ENCODE peak calls at places on chromosomes 12 and 14, in nine cellular contexts. One of them, this sample, is unnamed.

GRCh38 chr12:14185441-14186192 is 179.9 kb upstream of the ATF7IP start:
- DNase-seq in tibial artery: no peak
- DNase-seq in smooth muscle cell of the brain vasculature: peak; percentile 10
- DNase-seq in T-cell: no peak
- DNase-seq in RWPE2: no peak
- DNase-seq in RKO: peak; percentile 32
- DNase-seq in left cardiac atrium: no peak
- DNase-seq in stimulated activated CD8-positive, alpha-beta memory T cell treated with anti-CD3 and anti-CD28 coated beads, Interleukin-2, amount 100 ng/mL, for 1 hour: no peak
- DNase-seq in EH: peak; percentile 41
- DNase-seq in this sample: peak; percentile 39

GRCh38 chr14:62308927-62309326 is 546.7 kb downstream of the SNAPC1 start:
- DNase-seq in tibial artery: no peak
- DNase-seq in smooth muscle cell of the brain vasculature: no peak
- DNase-seq in T-cell: no peak
- DNase-seq in RWPE2: no peak
- DNase-seq in RKO: no peak
- DNase-seq in left cardiac atrium: no peak
- DNase-seq in stimulated activated CD8-positive, alpha-beta memory T cell treated with anti-CD3 and anti-CD28 coated beads, Interleukin-2, amount 100 ng/mL, for 1 hour: no peak
- DNase-seq in EH: no peak
- DNase-seq in this sample: no peak

GRCh38 chr12:54052745-54053624 is 650 bp upstream of the HOXC4 start:
- DNase-seq in tibial artery: no peak
- DNase-seq in smooth muscle cell of the brain vasculature: no peak
- DNase-seq in T-cell: no peak
- DNase-seq in RWPE2: no peak
- DNase-seq in RKO: no peak
- DNase-seq in left cardiac atrium: no peak
- DNase-seq in stimulated activated CD8-positive, alpha-beta memory T cell treated with anti-CD3 and anti-CD28 coated beads, Interleukin-2, amount 100 ng/mL, for 1 hour: no peak
- DNase-seq in EH: no peak
- DNase-seq in this sample: no peak

GRCh38 chr12:27861428-27862167 is 81.6 kb upstream of the MANSC4 start:
- DNase-seq in tibial artery: no peak
- DNase-seq in smooth muscle cell of the brain vasculature: no peak
- DNase-seq in T-cell: no peak
- DNase-seq in RWPE2: no peak
- DNase-seq in RKO: no peak
- DNase-seq in left cardiac atrium: peak; percentile 58
- DNase-seq in stimulated activated CD8-positive, alpha-beta memory T cell treated with anti-CD3 and anti-CD28 coated beads, Interleukin-2, amount 100 ng/mL, for 1 hour: no peak
- DNase-seq in EH: no peak
- DNase-seq in this sample: no peak

GRCh38 chr12:93789767-93790166 is 112.6 kb downstream of the CRADD start:
- DNase-seq in tibial artery: no peak
- DNase-seq in smooth muscle cell of the brain vasculature: no peak
- DNase-seq in T-cell: no peak
- DNase-seq in RWPE2: no peak
- DNase-seq in RKO: no peak
- DNase-seq in left cardiac atrium: no peak
- DNase-seq in stimulated activated CD8-positive, alpha-beta memory T cell treated with anti-CD3 and anti-CD28 coated beads, Interleukin-2, amount 100 ng/mL, for 1 hour: no peak
- DNase-seq in EH: no peak
- DNase-seq in this sample: no peak

GRCh38 chr14:74980746-74981661 is 21.7 kb upstream of the EIF2B2 start:
- DNase-seq in tibial artery: peak; percentile 80
- DNase-seq in smooth muscle cell of the brain vasculature: peak; percentile 72
- DNase-seq in T-cell: no peak
- DNase-seq in RWPE2: peak; percentile 68
- DNase-seq in RKO: no peak
- DNase-seq in left cardiac atrium: peak; percentile 61
- DNase-seq in stimulated activated CD8-positive, alpha-beta memory T cell treated with anti-CD3 and anti-CD28 coated beads, Interleukin-2, amount 100 ng/mL, for 1 hour: no peak
- DNase-seq in EH: peak; percentile 77
- DNase-seq in this sample: no peak

GRCh38 chr12:104457746-104458644 is 1.2 kb downstream of the CHST11 start:
- DNase-seq in tibial artery: peak; percentile 34
- DNase-seq in smooth muscle cell of the brain vasculature: no peak
- DNase-seq in T-cell: peak; percentile 65
- DNase-seq in RWPE2: no peak
- DNase-seq in RKO: no peak
- DNase-seq in left cardiac atrium: peak; percentile 39
- DNase-seq in stimulated activated CD8-positive, alpha-beta memory T cell treated with anti-CD3 and anti-CD28 coated beads, Interleukin-2, amount 100 ng/mL, for 1 hour: no peak
- DNase-seq in EH: peak; percentile 11
- DNase-seq in this sample: no peak

GRCh38 chr12:121939190-121939589 is 20.8 kb downstream of the CFAP251 start:
- DNase-seq in tibial artery: no peak
- DNase-seq in smooth muscle cell of the brain vasculature: no peak
- DNase-seq in T-cell: no peak
- DNase-seq in RWPE2: peak; percentile 74
- DNase-seq in RKO: no peak
- DNase-seq in left cardiac atrium: no peak
- DNase-seq in stimulated activated CD8-positive, alpha-beta memory T cell treated with anti-CD3 and anti-CD28 coated beads, Interleukin-2, amount 100 ng/mL, for 1 hour: no peak
- DNase-seq in EH: no peak
- DNase-seq in this sample: no peak

GRCh38 chr14:80116157-80116556 is 95.1 kb downstream of the DIO2 start:
- DNase-seq in tibial artery: no peak
- DNase-seq in smooth muscle cell of the brain vasculature: no peak
- DNase-seq in T-cell: no peak
- DNase-seq in RWPE2: no peak
- DNase-seq in RKO: no peak
- DNase-seq in left cardiac atrium: no peak
- DNase-seq in stimulated activated CD8-positive, alpha-beta memory T cell treated with anti-CD3 and anti-CD28 coated beads, Interleukin-2, amount 100 ng/mL, for 1 hour: no peak
- DNase-seq in EH: no peak
- DNase-seq in this sample: no peak

GRCh38 chr14:51823706-51824105 is 36.7 kb upstream of the GNG2 start:
- DNase-seq in tibial artery: no peak
- DNase-seq in smooth muscle cell of the brain vasculature: no peak
- DNase-seq in T-cell: no peak
- DNase-seq in RWPE2: no peak
- DNase-seq in RKO: no peak
- DNase-seq in left cardiac atrium: no peak
- DNase-seq in stimulated activated CD8-positive, alpha-beta memory T cell treated with anti-CD3 and anti-CD28 coated beads, Interleukin-2, amount 100 ng/mL, for 1 hour: no peak
- DNase-seq in EH: peak; percentile 10
- DNase-seq in this sample: no peak

GRCh38 chr12:69655616-69656336 is 43.3 kb downstream of the BEST3 start:
- DNase-seq in tibial artery: no peak
- DNase-seq in smooth muscle cell of the brain vasculature: peak; percentile 18
- DNase-seq in T-cell: no peak
- DNase-seq in RWPE2: no peak
- DNase-seq in RKO: peak; percentile 25
- DNase-seq in left cardiac atrium: no peak
- DNase-seq in stimulated activated CD8-positive, alpha-beta memory T cell treated with anti-CD3 and anti-CD28 coated beads, Interleukin-2, amount 100 ng/mL, for 1 hour: no peak
- DNase-seq in EH: peak; percentile 92
- DNase-seq in this sample: no peak

GRCh38 chr12:48826209-48826855 is 8.0 kb downstream of the CACNB3 start:
- DNase-seq in tibial artery: no peak
- DNase-seq in smooth muscle cell of the brain vasculature: no peak
- DNase-seq in T-cell: no peak
- DNase-seq in RWPE2: no peak
- DNase-seq in RKO: no peak
- DNase-seq in left cardiac atrium: no peak
- DNase-seq in stimulated activated CD8-positive, alpha-beta memory T cell treated with anti-CD3 and anti-CD28 coated beads, Interleukin-2, amount 100 ng/mL, for 1 hour: no peak
- DNase-seq in EH: no peak
- DNase-seq in this sample: no peak

GRCh38 chr12:39127401-39127800 is 222.0 kb upstream of the CPNE8 start:
- DNase-seq in tibial artery: no peak
- DNase-seq in smooth muscle cell of the brain vasculature: no peak
- DNase-seq in T-cell: no peak
- DNase-seq in RWPE2: no peak
- DNase-seq in RKO: peak; percentile 79
- DNase-seq in left cardiac atrium: no peak
- DNase-seq in stimulated activated CD8-positive, alpha-beta memory T cell treated with anti-CD3 and anti-CD28 coated beads, Interleukin-2, amount 100 ng/mL, for 1 hour: no peak
- DNase-seq in EH: no peak
- DNase-seq in this sample: peak; percentile 64

GRCh38 chr12:63068857-63069442 is 82.1 kb downstream of the AVPR1A start:
- DNase-seq in tibial artery: no peak
- DNase-seq in smooth muscle cell of the brain vasculature: peak; percentile 68
- DNase-seq in T-cell: no peak
- DNase-seq in RWPE2: no peak
- DNase-seq in RKO: peak; percentile 78
- DNase-seq in left cardiac atrium: no peak
- DNase-seq in stimulated activated CD8-positive, alpha-beta memory T cell treated with anti-CD3 and anti-CD28 coated beads, Interleukin-2, amount 100 ng/mL, for 1 hour: no peak
- DNase-seq in EH: peak; percentile 80
- DNase-seq in this sample: peak; percentile 55

GRCh38 chr12:121288158-121288848 is 8.2 kb downstream of the CAMKK2 start:
- DNase-seq in tibial artery: no peak
- DNase-seq in smooth muscle cell of the brain vasculature: no peak
- DNase-seq in T-cell: no peak
- DNase-seq in RWPE2: no peak
- DNase-seq in RKO: no peak
- DNase-seq in left cardiac atrium: no peak
- DNase-seq in stimulated activated CD8-positive, alpha-beta memory T cell treated with anti-CD3 and anti-CD28 coated beads, Interleukin-2, amount 100 ng/mL, for 1 hour: no peak
- DNase-seq in EH: no peak
- DNase-seq in this sample: no peak